ENCODE peak calls at places on chromosomes 3 and 15, in four cellular contexts. A is WTC11, X is K562, I is GM12878. F is an unnamed sample.

GRCh38 chr3:127887321-127887720 is 27.7 kb upstream of the KBTBD12 start:
- DNase-seq in A (no peak), X (no peak), I (no peak), F (no peak)

GRCh38 chr3:20225769-20226168 is 39.8 kb upstream of the SGO1 start:
- DNase-seq in I (no peak), A (no peak), X (peak), F (peak)

GRCh38 chr3:116836286-116836685 is 126.7 kb downstream of the TUSC7 start:
- DNase-seq in X (no peak), A (no peak), I (no peak), F (no peak)

GRCh38 chr3:100002599-100003350 is 111.5 kb downstream of the FILIP1L start:
- DNase-seq in I (no peak), A (no peak), X (no peak), F (no peak)

GRCh38 chr3:8110966-8111798 is 390.4 kb upstream of the LMCD1 start:
- DNase-seq in A (peak), I (peak), X (peak), F (peak)

GRCh38 chr3:77348244-77348855 is 308.5 kb downstream of the ROBO2 start:
- DNase-seq in A (peak), I (no peak), X (peak), F (peak)

GRCh38 chr3:107241217-107241616 is 136.0 kb upstream of the CCDC54 start:
- DNase-seq in A (peak), X (peak), I (no peak), F (peak)

GRCh38 chr15:81828135-81828534 is 217.7 kb downstream of the MEX3B start:
- DNase-seq in I (no peak), A (no peak), X (no peak), F (no peak)

GRCh38 chr15:69074011-69074842 is 59.7 kb downstream of the NOX5 start:
- DNase-seq in I (no peak), A (peak), X (no peak), F (peak)

GRCh38 chr3:13884851-13885703 is 5.2 kb upstream of the WNT7A start:
- DNase-seq in I (no peak), A (peak), X (peak), F (peak)

GRCh38 chr3:109033000-109033660 is 79.5 kb upstream of the GUCA1C start:
- DNase-seq in A (no peak), X (no peak), I (no peak), F (no peak)

GRCh38 chr15:69392352-69392751 is 21.8 kb upstream of the KIF23 start:
- DNase-seq in I (no peak), A (no peak), X (no peak), F (no peak)

GRCh38 chr15:34301058-34301457 is 36.5 kb downstream of the SLC12A6 start:
- DNase-seq in I (no peak), A (no peak), X (no peak), F (no peak)

GRCh38 chr3:126983653-126984390 is 907 bp downstream of the PLXNA1 start:
- DNase-seq in I (no peak), A (peak), X (peak), F (peak)

GRCh38 chr3:53629396-53629711 is 134.9 kb downstream of the CACNA1D start:
- DNase-seq in A (no peak), I (no peak), X (no peak), F (no peak)

GRCh38 chr3:126984391-126985142 is 1.7 kb downstream of the PLXNA1 start:
- DNase-seq in I (no peak), A (no peak), X (no peak), F (no peak)

GRCh38 chr3:151933224-151933858 is 59.9 kb downstream of the SUCNR1 start:
- DNase-seq in I (no peak), A (no peak), X (no peak), F (no peak)

GRCh38 chr3:67459131-67459530 is 195.3 kb downstream of the SUCLG2 start:
- DNase-seq in X (no peak), A (no peak), I (no peak), F (no peak)

GRCh38 chr15:31276596-31277298 is 49.9 kb upstream of the KLF13 start:
- DNase-seq in X (no peak), I (no peak), A (peak), F (peak)

GRCh38 chr3:82000773-82001172 is 239.3 kb upstream of the GBE1 start:
- DNase-seq in A (peak), X (no peak), I (no peak), F (no peak)

GRCh38 chr3:9676780-9677179 is 26.9 kb upstream of the CPNE9 start:
- DNase-seq in I (no peak), A (no peak), X (no peak), F (no peak)

GRCh38 chr3:48500656-48501055 is 3.3 kb downstream of the SHISA5 start:
- DNase-seq in A (no peak), X (no peak), I (no peak), F (no peak)

GRCh38 chr15:101152914-101153313 is 98.9 kb downstream of the CHSY1 start:
- DNase-seq in X (peak), I (no peak), A (peak), F (no peak)

GRCh38 chr3:46705751-46706572 is 4.8 kb downstream of the TMIE start:
- DNase-seq in I (no peak), A (no peak), X (no peak), F (no peak)

GRCh38 chr3:190709351-190709773 is 153.1 kb downstream of the GMNC start:
- DNase-seq in X (no peak), I (no peak), A (no peak), F (no peak)

GRCh38 chr3:170908235-170909116 is at the start of gene EIF5A2:
- DNase-seq in A (peak), I (peak), X (peak), F (peak)

GRCh38 chr3:157175678-157176077 is 15.7 kb upstream of the CCNL1 start:
- DNase-seq in X (peak), I (no peak), A (no peak), F (peak)

DNA sequence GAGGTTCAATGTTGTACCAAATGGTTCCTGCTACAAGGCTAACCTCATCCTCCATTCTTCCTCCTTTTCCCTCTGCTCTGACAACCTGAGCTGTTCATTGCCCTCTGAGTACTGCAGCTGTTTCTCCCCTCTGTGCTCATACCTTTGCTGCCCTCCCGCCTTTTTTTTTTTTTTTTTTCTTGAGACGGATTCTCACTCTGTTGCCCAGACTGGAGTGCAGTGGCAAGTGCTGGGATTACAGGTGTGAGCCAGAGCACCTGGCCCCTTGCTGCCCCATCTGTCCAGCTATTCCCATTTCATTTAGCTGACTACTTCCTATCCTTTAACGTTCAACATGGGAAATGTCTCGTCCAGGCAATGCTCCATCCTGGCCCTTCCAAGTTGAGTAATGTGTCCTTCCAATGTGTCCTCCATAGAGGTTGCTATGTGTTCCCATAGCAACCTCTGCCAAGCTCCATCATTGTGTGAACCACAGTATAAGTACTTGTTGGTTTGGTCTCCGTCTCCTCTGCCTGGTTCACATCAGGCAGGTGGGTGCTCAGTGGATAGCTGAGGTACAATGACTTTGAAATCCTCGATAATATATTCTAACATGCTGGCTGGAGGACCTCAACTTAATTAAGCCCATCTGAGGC is 179.9 kb upstream of the ANKRD28 start:
- DNase-seq in A (no peak), X (no peak), I (no peak), F (no peak)
- TF ChIP-seq USF1 in A (no peak), X (no peak), I (no peak), F (no peak)

GRCh38 chr3:184526158-184526483 is 35.5 kb upstream of the EPHB3 start:
- DNase-seq in A (no peak), I (no peak), X (no peak), F (no peak)

GRCh38 chr3:184524981-184525336 is 36.6 kb upstream of the EPHB3 start:
- DNase-seq in I (no peak), A (no peak), X (no peak), F (peak)

GRCh38 chr3:184525337-184526157 is 36.0 kb upstream of the EPHB3 start:
- DNase-seq in A (peak), X (no peak), I (no peak), F (peak)

GRCh38 chr3:184523825-184524615 is 37.6 kb upstream of the EPHB3 start:
- DNase-seq in I (no peak), A (no peak), X (no peak), F (no peak)
- TF ChIP-seq USF1 in I (no peak), A (no peak), X (no peak), F (no peak)

DNA sequence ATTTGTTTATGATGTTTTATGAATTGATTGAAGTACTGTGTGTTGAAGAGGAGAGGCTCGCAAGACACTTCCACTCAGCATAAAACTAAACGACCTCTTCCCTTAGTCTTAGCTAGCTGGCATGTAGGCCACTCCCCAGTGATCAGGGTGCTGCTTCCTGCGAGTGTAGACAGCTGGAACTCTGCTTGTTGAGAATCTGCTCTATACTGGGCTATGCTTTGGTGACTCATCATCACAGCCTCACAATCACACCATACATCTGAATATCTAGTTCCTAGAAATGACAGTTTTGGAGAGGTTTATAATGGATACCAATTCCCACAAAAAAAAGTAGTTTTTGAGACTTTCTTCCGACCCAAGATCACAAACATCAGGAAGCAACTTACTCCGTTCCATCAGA is 1.5 kb upstream of the SLC24A5 start:
- DNase-seq in A (no peak), X (no peak), I (no peak), F (no peak)
- TF ChIP-seq USF1 in A (no peak), X (no peak), I (no peak), F (no peak)

GRCh38 chr15:56804908-56805307 is 71.6 kb upstream of the ZNF280D start:
- DNase-seq in X (no peak), I (no peak), A (no peak), F (no peak)

GRCh38 chr15:56804279-56804678 is 71.0 kb upstream of the ZNF280D start:
- DNase-seq in X (no peak), I (no peak), A (no peak), F (no peak)

GRCh38 chr15:56806147-56806536 is 72.8 kb upstream of the ZNF280D start:
- DNase-seq in A (no peak), X (no peak), I (no peak), F (no peak)

GRCh38 chr15:56808160-56808559 is 74.9 kb upstream of the ZNF280D start:
- DNase-seq in I (no peak), A (no peak), X (no peak), F (no peak)

GRCh38 chr15:56805466-56806146 is 72.3 kb upstream of the ZNF280D start:
- DNase-seq in X (no peak), A (no peak), I (no peak), F (no peak)
- TF ChIP-seq USF1 in X (no peak), A (no peak), I (no peak), F (no peak)

DNA sequence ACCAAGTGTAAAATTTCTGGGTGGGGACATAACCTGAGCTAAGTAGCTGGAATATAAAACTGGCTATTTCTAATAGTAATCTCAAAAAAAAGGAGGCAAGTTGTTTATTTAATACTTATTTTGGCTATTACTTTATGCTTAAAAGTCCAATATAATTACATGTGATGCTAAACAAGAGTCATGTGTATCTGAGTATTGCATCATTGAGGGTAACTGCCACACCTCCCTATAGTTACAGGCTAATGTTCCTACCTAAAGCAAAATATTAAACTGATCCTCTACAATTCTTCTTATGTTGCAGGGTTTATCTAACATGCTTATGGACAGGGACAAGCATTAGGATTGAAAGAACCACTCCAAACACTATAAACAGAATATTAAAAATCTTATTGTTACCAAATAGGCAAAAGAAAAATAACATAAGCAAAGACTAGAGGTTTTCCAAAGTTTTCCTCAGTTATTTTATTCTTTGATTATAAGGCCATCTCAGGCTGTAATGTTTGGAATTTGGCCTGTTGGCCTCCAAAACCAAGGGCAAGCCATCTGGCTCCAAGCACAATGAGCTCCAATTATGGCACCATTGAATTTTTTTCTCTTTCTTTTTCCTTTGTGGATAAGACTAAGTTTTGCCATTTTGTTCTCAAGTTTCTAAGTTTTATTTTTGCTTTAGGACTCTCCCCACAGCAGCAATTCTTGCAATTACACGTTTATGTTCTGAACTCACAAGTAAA is 75.8 kb upstream of the ABI3BP start:
- DNase-seq in A (no peak), X (no peak), I (no peak), F (no peak)
- TF ChIP-seq USF1 in A (no peak), X (no peak), I (no peak), F (no peak)

GRCh38 chr3:195692781-195693427 is 27.9 kb upstream of the MUC20 start:
- DNase-seq in I (no peak), X (no peak), A (no peak), F (no peak)
- TF ChIP-seq USF1 in I (no peak), X (no peak), A (no peak), F (no peak)

GRCh38 chr3:37112987-37113386 is 61.4 kb downstream of the LRRFIP2 start:
- DNase-seq in A (no peak), X (no peak), I (no peak), F (no peak)
- TF ChIP-seq USF1 in A (no peak), X (no peak), I (no peak), F (no peak)

GRCh38 chr3:29409409-29409808 is 128.5 kb downstream of the RBMS3 start:
- DNase-seq in I (no peak), X (no peak), A (no peak), F (no peak)

GRCh38 chr3:29410200-29410599 is 129.3 kb downstream of the RBMS3 start:
- DNase-seq in X (no peak), I (no peak), A (no peak), F (no peak)

GRCh38 chr3:29410660-29411405 is 130.0 kb downstream of the RBMS3 start:
- DNase-seq in X (no peak), A (no peak), I (no peak), F (no peak)

GRCh38 chr3:29408676-29409075 is 127.8 kb downstream of the RBMS3 start:
- DNase-seq in I (no peak), A (no peak), X (no peak), F (no peak)

GRCh38 chr3:29412117-29412516 is 131.2 kb downstream of the RBMS3 start:
- DNase-seq in X (no peak), I (peak), A (no peak), F (no peak)
- TF ChIP-seq USF1 in X (no peak), I (no peak), A (no peak), F (no peak)